ENCODE peak calls at places on chromosomes 2 and 18, in six cellular contexts. G is foreskin melanocyte, Y is upper lobe of right lung, I is sigmoid colon, S is LoVo, B is amniotic epithelial cell. N is an unnamed sample.

GRCh38 chr2:101753720-101754490 is 56.4 kb downstream of the MAP4K4 start:
- DNase-seq in G (no peak), I (no peak), S (no peak), B (no peak), Y (no peak), N (no peak)

GRCh38 chr18:45783097-45784075 is 42.1 kb upstream of the SIGLEC15 start:
- DNase-seq in S (no peak), I (no peak), G (no peak), Y (no peak), B (peak), N (no peak)

GRCh38 chr2:64943387-64944150 is 45.6 kb upstream of the SLC1A4 start:
- DNase-seq in G (no peak), S (no peak), Y (peak), I (peak), B (peak), N (no peak)

GRCh38 chr18:77059294-77059916 is 73.2 kb downstream of the MBP start:
- DNase-seq in G (peak), Y (no peak), I (no peak), S (peak), B (peak), N (no peak)

GRCh38 chr2:184654945-184655344 is 56.6 kb downstream of the ZNF804A start:
- DNase-seq in Y (no peak), G (no peak), B (peak), S (no peak), I (no peak), N (no peak)

GRCh38 chr2:64405476-64406406 is 48.2 kb upstream of the LGALSL start:
- DNase-seq in I (no peak), B (peak), S (peak), G (no peak), Y (no peak), N (no peak)

GRCh38 chr2:3600256-3600855 is 5.4 kb downstream of the COLEC11 start:
- DNase-seq in B (no peak), I (no peak), Y (no peak), S (no peak), G (no peak), N (no peak)

GRCh38 chr2:1731963-1732768 is 12.1 kb downstream of the PXDN start:
- DNase-seq in S (no peak), Y (no peak), I (peak), B (peak), G (no peak), N (peak)

GRCh38 chr18:61681065-61681464 is 211.7 kb downstream of the RNF152 start:
- DNase-seq in Y (no peak), G (no peak), S (no peak), B (no peak), I (no peak), N (no peak)

GRCh38 chr18:11005528-11005927 is 143.8 kb downstream of the PIEZO2 start:
- DNase-seq in B (peak), Y (no peak), G (peak), I (peak), S (no peak), N (no peak)

GRCh38 chr2:173612354-173612753 is 257.7 kb downstream of the CDCA7 start:
- DNase-seq in G (no peak), I (no peak), S (no peak), Y (no peak), B (no peak), N (no peak)

GRCh38 chr2:144596074-144596871 is 76.4 kb upstream of the ZEB2 start:
- DNase-seq in B (peak), Y (no peak), I (no peak), S (no peak), G (peak), N (peak)

GRCh38 chr2:157782057-157782845 is 93.9 kb downstream of the ACVR1 start:
- DNase-seq in B (no peak), I (no peak), S (no peak), G (peak), Y (no peak), N (no peak)

GRCh38 chr2:23206652-23207051 is 178.3 kb upstream of the KLHL29 start:
- DNase-seq in B (no peak), I (no peak), G (no peak), Y (no peak), S (no peak), N (no peak)

GRCh38 chr18:26549103-26549485 is 741 bp upstream of the KCTD1 start:
- DNase-seq in Y (peak), I (peak), S (peak), G (no peak), B (peak), N (no peak)

GRCh38 chr18:78973357-78974083 is 6.1 kb upstream of the SALL3 start:
- DNase-seq in G (no peak), S (no peak), I (no peak), B (no peak), Y (no peak), N (no peak)

GRCh38 chr2:124369181-124369580 is 344.1 kb downstream of the CNTNAP5 start:
- DNase-seq in B (no peak), S (no peak), Y (no peak), I (no peak), G (peak), N (no peak)

GRCh38 chr2:144522741-144523605 is 3.1 kb upstream of the ZEB2 start:
- DNase-seq in B (no peak), S (no peak), G (no peak), Y (no peak), I (no peak), N (no peak)

GRCh38 chr2:33298233-33298632 is 178.2 kb upstream of the RASGRP3 start:
- DNase-seq in Y (no peak), S (no peak), I (no peak), B (peak), G (no peak), N (no peak)

GRCh38 chr2:24690524-24690923 is 102.7 kb downstream of the PTRHD1 start:
- DNase-seq in Y (no peak), S (no peak), B (no peak), I (no peak), G (no peak), N (no peak)

GRCh38 chr18:37578886-37579513 is 13.4 kb upstream of the CELF4 start:
- DNase-seq in G (peak), S (no peak), B (no peak), I (no peak), Y (no peak), N (no peak)

GRCh38 chr2:169362346-169363026 is at the start of gene LRP2:
- DNase-seq in S (no peak), B (no peak), G (no peak), I (no peak), Y (peak), N (no peak)

GRCh38 chr2:96163768-96164429 is 18.7 kb upstream of the DUSP2 start:
- DNase-seq in S (no peak), G (no peak), I (peak), Y (no peak), B (no peak), N (no peak)

GRCh38 chr2:165787334-165787733 is 6.7 kb downstream of the GALNT3 start:
- DNase-seq in I (no peak), G (no peak), B (no peak), Y (no peak), S (no peak), N (no peak)

GRCh38 chr2:155689791-155690190 is 642.7 kb downstream of the NR4A2 start:
- DNase-seq in S (no peak), B (no peak), I (no peak), G (peak), Y (no peak), N (no peak)